ENCODE peak calls at places on chromosomes 16 and 17, in four cellular contexts. One of them, this sample, is unnamed.

GRCh38 chr17:30378191-30378796 is 433 bp upstream of the CPD start:
- DNase-seq in K562: peak
- DNase-seq in A549: no peak
- DNase-seq in HepG2: no peak
- DNase-seq in this sample: peak

GRCh38 chr16:8795096-8795495 is 2.3 kb downstream of the TMEM186 start:
- DNase-seq in K562: peak
- DNase-seq in A549: peak
- DNase-seq in HepG2: no peak
- DNase-seq in this sample: no peak

GRCh38 chr17:40293363-40293762 is 5.7 kb downstream of the CDC6 start:
- DNase-seq in K562: no peak
- DNase-seq in A549: no peak
- DNase-seq in HepG2: no peak
- DNase-seq in this sample: no peak

GRCh38 chr16:35492225-35492624 is 2032.8 kb downstream of the TP53TG3F start:
- DNase-seq in K562: peak
- DNase-seq in A549: no peak
- DNase-seq in HepG2: no peak
- DNase-seq in this sample: no peak

GRCh38 chr17:65438708-65439294 is 122.6 kb downstream of the AXIN2 start:
- DNase-seq in K562: no peak
- DNase-seq in A549: peak
- DNase-seq in HepG2: peak
- DNase-seq in this sample: no peak

GRCh38 chr17:56009795-56010715 is 143.2 kb upstream of the ANKFN1 start:
- DNase-seq in K562: no peak
- DNase-seq in A549: no peak
- DNase-seq in HepG2: no peak
- DNase-seq in this sample: no peak

GRCh38 chr17:45742251-45742650 is 41.9 kb upstream of the CRHR1 start:
- DNase-seq in K562: no peak
- DNase-seq in A549: no peak
- DNase-seq in HepG2: no peak
- DNase-seq in this sample: no peak

GRCh38 chr17:57761887-57762286 is 16.8 kb upstream of the CCDC182 start:
- DNase-seq in K562: peak
- DNase-seq in A549: no peak
- DNase-seq in HepG2: peak
- DNase-seq in this sample: no peak

GRCh38 chr17:9465216-9465921 is 110.3 kb downstream of the STX8 start:
- DNase-seq in K562: no peak
- DNase-seq in A549: no peak
- DNase-seq in HepG2: no peak
- DNase-seq in this sample: no peak

GRCh38 chr17:29341726-29342125 is 47.8 kb upstream of the NUFIP2 start:
- DNase-seq in K562: no peak
- DNase-seq in A549: no peak
- DNase-seq in HepG2: no peak
- DNase-seq in this sample: no peak

GRCh38 chr17:7885357-7886226 is 3.0 kb upstream of the CHD3 start:
- DNase-seq in K562: peak
- DNase-seq in A549: peak
- DNase-seq in HepG2: no peak
- DNase-seq in this sample: peak

GRCh38 chr17:10105513-10106001 is 92.8 kb downstream of the GAS7 start:
- DNase-seq in K562: no peak
- DNase-seq in A549: no peak
- DNase-seq in HepG2: no peak
- DNase-seq in this sample: no peak

GRCh38 chr16:15708096-15708495 is 58.1 kb downstream of the NDE1 start:
- DNase-seq in K562: peak
- DNase-seq in A549: no peak
- DNase-seq in HepG2: no peak
- DNase-seq in this sample: no peak

GRCh38 chr16:89039756-89040155 is 53.9 kb upstream of the ACSF3 start:
- DNase-seq in K562: no peak
- DNase-seq in A549: no peak
- DNase-seq in HepG2: no peak
- DNase-seq in this sample: no peak

GRCh38 chr17:57490446-57490845 is 234.1 kb downstream of the MSI2 start:
- DNase-seq in K562: no peak
- DNase-seq in A549: no peak
- DNase-seq in HepG2: no peak
- DNase-seq in this sample: no peak

GRCh38 chr17:78359216-78359935 is 501 bp downstream of the SOCS3 start:
- DNase-seq in K562: peak
- DNase-seq in A549: peak
- DNase-seq in HepG2: no peak
- DNase-seq in this sample: peak

GRCh38 chr17:57114085-57114673 is 29.1 kb downstream of the AKAP1 start:
- DNase-seq in K562: peak
- DNase-seq in A549: peak
- DNase-seq in HepG2: peak
- DNase-seq in this sample: peak

GRCh38 chr17:63150994-63151464 is 185.0 kb downstream of the TANC2 start:
- DNase-seq in K562: no peak
- DNase-seq in A549: no peak
- DNase-seq in HepG2: no peak
- DNase-seq in this sample: no peak
- TF ChIP-seq ESRRA in K562: no peak
- TF ChIP-seq ESRRA in A549: no peak
- TF ChIP-seq ESRRA in HepG2: no peak
- TF ChIP-seq ESRRA in this sample: no peak

DNA sequence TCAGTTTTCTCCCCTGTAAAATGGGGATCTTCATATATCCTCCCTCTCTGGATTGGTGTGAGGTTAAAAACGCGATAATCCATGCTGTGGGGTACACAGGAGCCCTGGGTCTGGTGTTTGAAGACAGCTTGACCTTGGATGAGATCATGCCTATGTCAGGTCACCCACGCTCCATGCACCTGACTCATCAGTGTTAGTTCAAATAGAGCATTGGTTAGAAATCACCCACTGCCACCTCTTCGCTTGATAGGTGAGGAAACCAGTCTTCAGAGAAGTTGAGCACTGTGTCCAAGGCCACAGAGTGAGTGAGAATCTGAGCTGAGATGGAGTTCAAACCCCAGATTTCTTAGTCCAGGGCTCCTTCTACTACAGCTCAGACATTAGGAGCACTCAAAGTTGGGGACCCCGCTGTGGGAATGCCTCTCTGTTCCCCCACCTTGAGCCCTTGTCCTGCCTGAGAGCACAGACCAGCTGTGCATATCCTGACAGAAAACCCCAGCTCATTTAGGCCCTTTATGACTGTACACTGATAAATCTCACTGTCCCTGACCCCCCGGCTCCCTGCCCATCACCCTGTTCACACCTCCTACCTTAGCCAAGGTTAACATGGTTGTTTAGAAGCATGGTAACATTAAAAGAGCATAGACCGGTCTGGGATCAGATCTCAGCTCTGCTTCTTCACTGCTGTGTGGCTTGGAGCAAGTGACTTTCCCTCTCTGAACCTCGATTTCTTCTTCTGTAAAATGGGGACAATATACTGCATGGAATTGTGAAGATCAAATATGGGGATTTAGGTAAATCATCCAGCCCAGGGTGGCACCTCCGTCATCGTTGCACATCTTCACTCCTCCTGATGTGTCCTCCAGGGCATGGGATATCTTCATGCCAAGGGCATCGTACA is 22.4 kb upstream of the LGALS9 start:
- DNase-seq in K562: no peak
- DNase-seq in A549: peak
- DNase-seq in HepG2: peak
- DNase-seq in this sample: no peak
- TF ChIP-seq ESRRA in K562: peak
- TF ChIP-seq ESRRA in A549: peak
- TF ChIP-seq ESRRA in HepG2: no peak
- TF ChIP-seq ESRRA in this sample: no peak

DNA sequence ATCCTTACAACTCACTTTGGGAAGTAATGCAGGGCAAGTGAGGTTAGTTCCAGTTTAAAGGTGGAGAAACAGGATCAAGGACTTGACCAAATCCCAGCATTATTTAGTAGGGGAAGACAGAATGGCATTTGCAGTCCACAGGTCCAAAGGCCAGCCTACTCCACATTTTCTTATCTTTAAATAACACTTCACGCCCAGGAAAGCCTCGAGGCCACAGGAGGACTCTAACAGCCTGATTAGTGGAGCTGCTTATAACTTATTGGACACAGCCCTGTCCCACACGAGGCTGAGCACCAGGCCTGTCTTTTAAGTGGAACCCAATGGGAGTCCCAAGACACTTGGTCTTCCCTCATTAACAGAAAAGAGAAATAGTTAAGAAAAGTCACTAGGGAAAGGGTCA is 12.1 kb upstream of the HYDIN start:
- DNase-seq in K562: no peak
- DNase-seq in A549: no peak
- DNase-seq in HepG2: no peak
- DNase-seq in this sample: no peak
- TF ChIP-seq ESRRA in K562: no peak
- TF ChIP-seq ESRRA in A549: no peak
- TF ChIP-seq ESRRA in HepG2: no peak
- TF ChIP-seq ESRRA in this sample: no peak

DNA sequence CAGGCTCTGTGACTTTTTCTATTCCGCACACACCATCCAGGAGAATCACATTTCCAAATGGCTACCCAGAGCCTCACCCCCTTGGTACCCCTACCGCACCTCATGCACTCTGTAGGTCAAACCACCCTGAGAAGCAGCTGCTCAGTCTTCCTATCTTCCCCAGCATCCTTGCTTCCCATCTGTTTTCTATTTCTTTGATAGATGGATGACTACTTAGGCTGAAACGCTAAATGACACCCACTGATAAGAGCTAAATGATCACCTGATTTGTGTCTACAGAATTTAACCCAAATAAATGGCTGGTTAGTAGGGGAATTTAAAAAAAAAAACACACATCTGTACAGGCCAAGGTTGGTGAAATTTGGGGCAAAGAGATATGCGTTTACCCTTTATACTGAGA is 17.6 kb upstream of the COX10 start:
- DNase-seq in K562: no peak
- DNase-seq in A549: no peak
- DNase-seq in HepG2: no peak
- DNase-seq in this sample: no peak
- TF ChIP-seq ESRRA in K562: no peak
- TF ChIP-seq ESRRA in A549: no peak
- TF ChIP-seq ESRRA in HepG2: no peak
- TF ChIP-seq ESRRA in this sample: no peak

DNA sequence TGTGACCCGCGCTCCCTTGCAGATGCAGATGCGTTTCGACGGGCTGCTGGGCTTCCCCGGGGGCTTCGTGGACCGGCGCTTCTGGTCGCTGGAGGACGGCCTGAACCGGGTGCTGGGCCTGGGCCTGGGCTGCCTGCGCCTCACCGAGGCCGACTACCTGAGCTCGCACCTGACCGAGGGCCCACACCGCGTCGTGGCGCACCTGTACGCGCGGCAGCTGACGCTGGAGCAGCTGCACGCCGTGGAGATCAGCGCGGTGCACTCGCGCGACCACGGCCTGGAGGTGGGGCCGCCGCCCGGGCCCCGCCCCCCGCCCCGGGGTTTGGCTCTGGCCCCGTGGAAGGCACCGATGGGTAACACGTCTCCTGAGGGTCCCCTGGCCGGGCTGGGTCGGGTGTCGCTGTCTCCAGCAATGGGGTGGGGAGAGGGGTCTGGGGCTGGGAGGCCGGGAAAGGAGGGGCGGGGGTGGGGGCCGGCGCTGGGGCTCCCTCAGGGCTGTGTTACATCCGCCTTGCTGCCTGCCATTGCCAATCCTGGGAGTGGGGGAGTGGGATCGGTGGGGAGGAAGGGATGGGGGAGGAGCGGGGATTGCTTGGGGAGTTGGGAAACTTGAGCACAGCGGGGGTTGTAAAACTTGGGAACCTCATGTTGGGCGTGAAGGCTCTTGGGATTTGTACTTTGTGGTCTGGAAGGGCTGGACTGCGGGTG is 748 bp downstream of the NUDT16L1 start:
- DNase-seq in K562: peak
- DNase-seq in A549: peak
- DNase-seq in HepG2: no peak
- DNase-seq in this sample: no peak
- TF ChIP-seq ESRRA in K562: no peak
- TF ChIP-seq ESRRA in A549: no peak
- TF ChIP-seq ESRRA in HepG2: no peak
- TF ChIP-seq ESRRA in this sample: no peak

GRCh38 chr16:86046026-86046713 is 147.2 kb downstream of the IRF8 start:
- DNase-seq in K562: no peak
- DNase-seq in A549: no peak
- DNase-seq in HepG2: no peak
- DNase-seq in this sample: no peak
- TF ChIP-seq ESRRA in K562: no peak
- TF ChIP-seq ESRRA in A549: no peak
- TF ChIP-seq ESRRA in HepG2: no peak
- TF ChIP-seq ESRRA in this sample: no peak

GRCh38 chr17:11747441-11747840 is 149.2 kb downstream of the DNAH9 start:
- DNase-seq in K562: no peak
- DNase-seq in A549: no peak
- DNase-seq in HepG2: no peak
- DNase-seq in this sample: no peak
- TF ChIP-seq ESRRA in K562: no peak
- TF ChIP-seq ESRRA in A549: no peak
- TF ChIP-seq ESRRA in HepG2: no peak
- TF ChIP-seq ESRRA in this sample: no peak

This sample was measured in WTC11.